ENCODE peak calls at places on chromosomes 11 and 22, in four cellular contexts. B is prostate gland, T is heart left ventricle, K is body of pancreas. M is an unnamed sample.

GRCh38 chr11:12802418-12803085 is 128.3 kb downstream of the TEAD1 start:
- DNase-seq in B (peak; percentile 84), T (no peak), K (peak; percentile 95), M (no peak)

GRCh38 chr11:3880724-3881123 is 25.3 kb downstream of the STIM1 start:
- DNase-seq in B (no peak), T (no peak), K (no peak), M (no peak)

GRCh38 chr22:30079952-30080533 is at the start of gene HORMAD2:
- DNase-seq in B (no peak), T (no peak), K (no peak), M (peak; percentile 85)

GRCh38 chr11:720642-721346 is 14.8 kb downstream of the EPS8L2 start:
- DNase-seq in B (no peak), T (no peak), K (no peak), M (no peak)

GRCh38 chr11:35376613-35377012 is 42.7 kb downstream of the SLC1A2 start:
- DNase-seq in B (no peak), T (no peak), K (no peak), M (no peak)

GRCh38 chr22:49979587-49980264 is 19.2 kb downstream of the PIM3 start:
- DNase-seq in B (no peak), T (no peak), K (no peak), M (no peak)

GRCh38 chr22:42939941-42940653 is 74.9 kb downstream of the PACSIN2 start:
- DNase-seq in B (peak; percentile 80), T (no peak), K (peak; percentile 90), M (no peak)

GRCh38 chr11:24264868-24265267 is 232.0 kb upstream of the LUZP2 start:
- DNase-seq in B (no peak), T (no peak), K (no peak), M (no peak)

GRCh38 chr11:65432133-65432650 is 9.6 kb downstream of the NEAT1 start:
- DNase-seq in B (no peak), T (no peak), K (no peak), M (no peak)

GRCh38 chr22:31637938-31638618 is 23.9 kb downstream of the PISD start:
- DNase-seq in B (no peak), T (no peak), K (peak; percentile 62), M (no peak)

GRCh38 chr11:394034-394857 is at the start of gene PKP3:
- DNase-seq in B (peak; percentile 92), T (no peak), K (peak; percentile 91), M (no peak)

GRCh38 chr11:910589-911030 is at the start of gene CHID1:
- DNase-seq in B (peak; percentile 84), T (peak; percentile 94), K (peak; percentile 89), M (peak; percentile 88)

GRCh38 chr11:8906629-8907028 is 4.4 kb upstream of the AKIP1 start:
- DNase-seq in B (no peak), T (no peak), K (no peak), M (no peak)

GRCh38 chr11:108221401-108221800 is 1.0 kb downstream of the NPAT start:
- DNase-seq in B (no peak), T (no peak), K (no peak), M (no peak)

GRCh38 chr11:86395061-86395551 is 20.4 kb downstream of the CCDC81 start:
- DNase-seq in B (peak; percentile 9), T (no peak), K (peak; percentile 9), M (peak; percentile 58)

GRCh38 chr22:43157874-43158546 is 6.7 kb downstream of the TSPO start:
- DNase-seq in B (no peak), T (no peak), K (no peak), M (no peak)

GRCh38 chr11:67396258-67396581 is 4.4 kb downstream of the RAD9A start:
- DNase-seq in B (no peak), T (no peak), K (no peak), M (no peak)
- TF ChIP-seq POLR2A in B (no peak), T (no peak), K (no peak), M (no peak)

GRCh38 chr11:94790771-94791180 is 22.6 kb downstream of the AMOTL1 start:
- DNase-seq in B (no peak), T (no peak), K (no peak), M (no peak)

GRCh38 chr11:94793822-94794221 is 25.7 kb downstream of the AMOTL1 start:
- DNase-seq in B (no peak), T (no peak), K (no peak), M (no peak)

GRCh38 chr11:94793002-94793401 is 24.8 kb downstream of the AMOTL1 start:
- DNase-seq in B (no peak), T (no peak), K (no peak), M (no peak)

GRCh38 chr11:94791216-94791889 is 23.2 kb downstream of the AMOTL1 start:
- DNase-seq in B (no peak), T (no peak), K (no peak), M (no peak)

GRCh38 chr11:94792453-94792852 is 24.3 kb downstream of the AMOTL1 start:
- DNase-seq in B (no peak), T (no peak), K (no peak), M (no peak)
- H3K4me1 ChIP-seq in B (peaks cover 7% of the 10 kb centered on the region), T (peaks cover 29% of the 10 kb centered on the region), K (peaks cover 90% of the 10 kb centered on the region), M (peaks cover 28% of the 10 kb centered on the region)

GRCh38 chr11:74905326-74905725 is 43.6 kb downstream of the XRRA1 start:
- DNase-seq in B (no peak), T (no peak), K (no peak), M (no peak)

GRCh38 chr11:74909812-74910211 is 39.1 kb downstream of the XRRA1 start:
- DNase-seq in B (no peak), T (no peak), K (no peak), M (no peak)

GRCh38 chr11:74909363-74909762 is 39.5 kb downstream of the XRRA1 start:
- DNase-seq in B (no peak), T (no peak), K (no peak), M (no peak)
- H3K27ac ChIP-seq in B (no peak overlapping the region), T (no peak overlapping the region), K (no peak overlapping the region), M (no peak overlapping the region)

GRCh38 chr11:112785104-112785503 is 176.1 kb upstream of the NCAM1 start:
- DNase-seq in B (no peak), T (no peak), K (peak; percentile 11), M (no peak)
- TF ChIP-seq POLR2A in B (no peak), T (no peak), K (no peak), M (no peak)

GRCh38 chr11:68020575-68020974 is 9.9 kb upstream of the NDUFS8 start:
- DNase-seq in B (no peak), T (peak; percentile 40), K (no peak), M (no peak)
- H3K4me1 ChIP-seq in B (no peaks in the 10 kb centered on the region), T (no peaks in the 10 kb centered on the region), K (peaks cover 16% of the 10 kb centered on the region), M (peaks cover 16% of the 10 kb centered on the region)

GRCh38 chr11:7874061-7874460 is 57.0 kb downstream of the OR10A6 start:
- DNase-seq in B (no peak), T (no peak), K (no peak), M (no peak)
- H3K27ac ChIP-seq in B (no peak overlapping the region), T (no peak overlapping the region), K (no peak overlapping the region), M (no peak overlapping the region)

GRCh38 chr11:115065314-115065713 is 387.0 kb downstream of the NXPE2 start:
- DNase-seq in B (no peak), T (no peak), K (no peak), M (no peak)

GRCh38 chr11:115069599-115069998 is 391.3 kb downstream of the NXPE2 start:
- DNase-seq in B (no peak), T (no peak), K (no peak), M (no peak)

GRCh38 chr11:115066111-115066660 is 387.9 kb downstream of the NXPE2 start:
- DNase-seq in B (no peak), T (no peak), K (no peak), M (no peak)

GRCh38 chr11:115067471-115067870 is 389.1 kb downstream of the NXPE2 start:
- DNase-seq in B (no peak), T (no peak), K (no peak), M (no peak)
- TF ChIP-seq POLR2A in B (no peak), T (no peak), K (no peak), M (no peak)

DNA sequence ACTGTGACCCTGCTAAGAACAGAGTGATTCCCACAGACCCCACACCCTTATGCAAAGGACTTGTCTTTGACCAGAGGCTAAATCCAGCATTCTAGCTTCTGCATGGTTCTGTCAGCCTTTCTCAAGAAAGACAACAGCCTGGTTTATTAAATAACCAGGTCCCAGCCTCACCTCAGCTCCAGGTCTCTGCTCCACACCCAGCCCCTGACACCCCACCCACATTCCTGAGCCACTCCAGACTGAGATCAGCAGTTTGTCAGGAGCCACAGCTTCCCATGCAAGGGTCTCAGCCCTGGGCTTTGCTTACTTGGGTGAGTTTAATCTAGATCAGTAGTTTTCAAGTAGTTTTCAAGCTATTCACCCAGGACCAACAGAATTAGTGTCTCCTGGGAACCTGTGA is 69.1 kb downstream of the GALNT18 start:
- DNase-seq in B (no peak), T (no peak), K (no peak), M (no peak)
- H3K4me1 ChIP-seq in B (no peaks in the 10 kb centered on the region), T (peaks cover 13% of the 10 kb centered on the region), K (peaks cover 20% of the 10 kb centered on the region), M (no peaks in the 10 kb centered on the region)

GRCh38 chr11:119084663-119085522 is at the start of gene HMBS:
- DNase-seq in B (peak; percentile 89), T (peak; percentile 97), K (peak; percentile 93), M (peak; percentile 95)

GRCh38 chr11:119089319-119089718 is 4.6 kb downstream of the HMBS start:
- DNase-seq in B (no peak), T (no peak), K (no peak), M (no peak)

GRCh38 chr11:119091083-119091650 is 6.5 kb downstream of the HMBS start:
- DNase-seq in B (no peak), T (no peak), K (no peak), M (no peak)

GRCh38 chr11:119085523-119085878 is 820 bp downstream of the HMBS start:
- DNase-seq in B (no peak), T (no peak), K (no peak), M (no peak)

DNA sequence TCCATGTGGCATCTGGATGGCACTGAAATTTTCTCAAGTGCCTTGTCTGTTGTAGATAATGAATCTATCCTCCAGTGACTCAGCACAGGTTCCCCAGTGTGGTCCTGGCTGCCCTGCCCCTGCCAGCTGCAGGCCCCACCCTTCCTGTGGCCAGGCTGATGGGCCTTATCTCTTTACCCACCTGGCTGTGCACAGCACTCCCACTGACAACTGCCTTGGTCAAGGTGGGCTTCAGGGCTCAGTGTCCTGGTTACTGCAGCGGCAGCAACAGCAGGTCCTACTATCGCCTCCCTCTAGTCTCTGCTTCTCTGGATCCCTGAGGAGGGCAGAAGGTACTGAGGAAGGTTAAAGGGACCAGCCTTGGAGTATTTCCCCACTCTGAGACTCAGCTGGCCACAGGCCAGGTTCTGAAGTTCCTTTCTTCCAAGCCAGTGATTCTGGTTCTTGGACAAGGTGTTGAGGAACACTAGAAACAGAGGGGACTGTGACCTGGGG is 3.1 kb downstream of the HMBS start:
- DNase-seq in B (no peak), T (no peak), K (no peak), M (no peak)
- H3K27ac ChIP-seq in B (no peak overlapping the region), T (no peak overlapping the region), K (no peak overlapping the region), M (no peak overlapping the region)

GRCh38 chr11:67433536-67434394 is 3.7 kb downstream of the PTPRCAP start:
- DNase-seq in B (no peak), T (no peak), K (no peak), M (no peak)

GRCh38 chr11:67434395-67434881 is 3.0 kb downstream of the PTPRCAP start:
- DNase-seq in B (no peak), T (no peak), K (no peak), M (no peak)

GRCh38 chr11:67431346-67432249 is 3.3 kb downstream of the RPS6KB2 start:
- DNase-seq in B (no peak), T (no peak), K (no peak), M (no peak)

GRCh38 chr11:67435031-67435726 is 2.3 kb downstream of the PTPRCAP start:
- DNase-seq in B (no peak), T (no peak), K (no peak), M (no peak)

GRCh38 chr11:67432655-67433349 is 4.5 kb downstream of the RPS6KB2 start:
- DNase-seq in B (no peak), T (no peak), K (no peak), M (no peak)
- TF ChIP-seq POLR2A in B (no peak), T (no peak), K (no peak), M (no peak)

M was measured in testis.